ENCODE peak calls at places on chromosome 22, in four cellular contexts. K is adrenal gland, S is astrocyte, T is PC-3. B is an unnamed sample.
A peak's percentile ranks its signal among the peaks of the same experiment; 100 is the strongest.

GRCh38 chr22:29744902-29745301 is 21.9 kb downstream of the ZMAT5 start:
- DNase-seq in S (no peak), K (no peak), T (no peak), B (peak; percentile 15)

GRCh38 chr22:49104434-49104833 is 723.2 kb downstream of the BRD1 start:
- DNase-seq in T (no peak), K (no peak), S (no peak), B (no peak)

GRCh38 chr22:43004362-43005035 is 10.4 kb downstream of the PACSIN2 start:
- DNase-seq in S (peak; percentile 77), K (peak; percentile 38), T (no peak), B (no peak)

GRCh38 chr22:28019881-28020861 is 101.1 kb upstream of the PITPNB start:
- DNase-seq in S (peak; percentile 16), K (peak; percentile 80), T (peak; percentile 52), B (peak; percentile 64)

GRCh38 chr22:43466710-43467109 is 54.9 kb downstream of the MPPED1 start:
- DNase-seq in K (no peak), T (no peak), S (no peak), B (no peak)

GRCh38 chr22:46864314-46865051 is 102.0 kb downstream of the TBC1D22A start:
- DNase-seq in S (no peak), K (no peak), T (no peak), B (no peak)

GRCh38 chr22:48152154-48152775 is 1389.8 kb downstream of the TBC1D22A start:
- DNase-seq in K (no peak), S (no peak), T (no peak), B (no peak)

GRCh38 chr22:44042822-44043221 is 18.7 kb downstream of the PARVB start:
- DNase-seq in K (no peak), S (peak; percentile 51), T (no peak), B (no peak)

GRCh38 chr22:24580276-24580675 is 12.6 kb downstream of the LRRC75B start:
- DNase-seq in K (no peak), T (peak; percentile 14), S (peak; percentile 52), B (no peak)

GRCh38 chr22:43349636-43350035 is 6.5 kb upstream of the SCUBE1 start:
- DNase-seq in T (no peak), K (no peak), S (no peak), B (no peak)

GRCh38 chr22:42855726-42856125 is 1.3 kb downstream of the ARFGAP3 start:
- DNase-seq in S (no peak), T (no peak), K (no peak), B (no peak)

GRCh38 chr22:45083659-45084305 is 74.0 kb upstream of the PHF21B start:
- DNase-seq in S (peak; percentile 80), T (peak; percentile 76), K (no peak), B (no peak)

GRCh38 chr22:48331266-48331665 is 1496.4 kb downstream of the BRD1 start:
- DNase-seq in S (no peak), K (no peak), T (no peak), B (no peak)

GRCh38 chr22:47123006-47123826 is 360.8 kb downstream of the TBC1D22A start:
- DNase-seq in S (no peak), K (no peak), T (no peak), B (no peak)

GRCh38 chr22:25141994-25142620 is 57.6 kb upstream of the CRYBB3 start:
- DNase-seq in K (peak; percentile 72), T (no peak), S (no peak), B (no peak)

GRCh38 chr22:49553518-49554295 is 274.0 kb downstream of the BRD1 start:
- DNase-seq in K (no peak), T (peak; percentile 12), S (no peak), B (no peak)

GRCh38 chr22:17999851-18000250 is 24.5 kb downstream of the MICAL3 start:
- DNase-seq in K (no peak), S (no peak), T (peak; percentile 25), B (no peak)

GRCh38 chr22:17013396-17014100 is 5.5 kb upstream of the GAB4 start:
- DNase-seq in S (no peak), K (no peak), T (no peak), B (no peak)

GRCh38 chr22:41286639-41287091 is 678 bp upstream of the RANGAP1 start:
- DNase-seq in T (no peak), K (peak; percentile 61), S (no peak), B (peak; percentile 55)

GRCh38 chr22:42439821-42440674 is 7.8 kb upstream of the NFAM1 start:
- DNase-seq in S (peak; percentile 12), T (peak; percentile 17), K (peak; percentile 49), B (peak; percentile 9)

GRCh38 chr22:21949948-21950347 is 2.7 kb downstream of the PPM1F start:
- DNase-seq in T (no peak), K (no peak), S (no peak), B (no peak)

GRCh38 chr22:21759631-21760030 is 24.0 kb upstream of the YPEL1 start:
- DNase-seq in K (no peak), T (no peak), S (no peak), B (no peak)

GRCh38 chr22:29550005-29550404 is 3.6 kb downstream of the THOC5 start:
- DNase-seq in K (no peak), S (no peak), T (no peak), B (no peak)

GRCh38 chr22:35838849-35839646 is 121.4 kb downstream of the APOL5 start:
- DNase-seq in K (peak; percentile 50), S (peak; percentile 53), T (peak; percentile 54), B (peak; percentile 35)
- TF ChIP-seq CTCF in K (peak; percentile 41), S (peak; percentile 38), T (peak; percentile 56), B (peak; percentile 71)

GRCh38 chr22:37137131-37137530 is 12.6 kb downstream of the IL2RB start:
- DNase-seq in K (no peak), S (no peak), T (no peak), B (no peak)
- H3K27ac ChIP-seq in K (no peak overlapping the region), S (no peak overlapping the region), T (no peak overlapping the region), B (no peak overlapping the region)

GRCh38 chr22:26374645-26375044 is 54.4 kb upstream of the ASPHD2 start:
- DNase-seq in S (no peak), T (no peak), K (no peak), B (no peak)

GRCh38 chr22:26372890-26373289 is 56.2 kb upstream of the ASPHD2 start:
- DNase-seq in S (no peak), T (no peak), K (no peak), B (no peak)

GRCh38 chr22:26380072-26380471 is 49.0 kb upstream of the ASPHD2 start:
- DNase-seq in K (no peak), T (no peak), S (no peak), B (no peak)

DNA sequence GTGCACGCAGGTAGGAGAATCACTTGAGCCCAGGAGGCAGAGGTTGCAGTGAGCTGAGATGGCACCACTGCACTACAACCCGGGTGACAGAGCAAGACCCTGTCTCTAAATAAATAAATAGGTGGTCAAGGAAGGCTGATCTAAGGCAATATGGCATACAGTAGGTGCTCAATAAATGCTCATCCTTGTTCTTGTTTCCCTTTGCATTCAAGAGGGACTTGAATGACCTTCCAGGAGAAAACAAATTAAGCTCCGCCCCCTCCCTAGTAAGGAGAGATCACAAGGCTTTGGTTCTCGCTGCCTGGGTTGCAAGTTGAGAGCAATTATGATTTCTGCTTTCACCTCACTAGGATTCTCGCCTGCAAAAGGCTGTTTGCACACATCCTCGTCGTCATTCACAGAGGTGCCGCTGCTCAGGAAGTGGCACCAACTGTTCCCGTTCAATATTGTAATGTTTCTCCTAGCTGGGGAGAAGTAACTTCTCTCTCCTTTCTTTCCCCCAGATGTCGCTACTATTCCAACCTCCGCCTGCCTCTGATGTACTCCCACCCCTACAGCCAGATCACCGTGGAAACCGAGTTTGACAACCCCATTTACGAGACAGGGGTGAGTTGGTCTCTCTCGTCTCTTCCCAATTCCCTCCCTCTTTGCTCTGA is 51.8 kb upstream of the ASPHD2 start:
- DNase-seq in K (no peak), T (no peak), S (no peak), B (no peak)
- H3K27me3 ChIP-seq in K (peaks cover 18% of the 10 kb centered on the region), T (peaks cover 39% of the 10 kb centered on the region), S (peaks cover 61% of the 10 kb centered on the region), B (peaks cover 5% of the 10 kb centered on the region)

DNA sequence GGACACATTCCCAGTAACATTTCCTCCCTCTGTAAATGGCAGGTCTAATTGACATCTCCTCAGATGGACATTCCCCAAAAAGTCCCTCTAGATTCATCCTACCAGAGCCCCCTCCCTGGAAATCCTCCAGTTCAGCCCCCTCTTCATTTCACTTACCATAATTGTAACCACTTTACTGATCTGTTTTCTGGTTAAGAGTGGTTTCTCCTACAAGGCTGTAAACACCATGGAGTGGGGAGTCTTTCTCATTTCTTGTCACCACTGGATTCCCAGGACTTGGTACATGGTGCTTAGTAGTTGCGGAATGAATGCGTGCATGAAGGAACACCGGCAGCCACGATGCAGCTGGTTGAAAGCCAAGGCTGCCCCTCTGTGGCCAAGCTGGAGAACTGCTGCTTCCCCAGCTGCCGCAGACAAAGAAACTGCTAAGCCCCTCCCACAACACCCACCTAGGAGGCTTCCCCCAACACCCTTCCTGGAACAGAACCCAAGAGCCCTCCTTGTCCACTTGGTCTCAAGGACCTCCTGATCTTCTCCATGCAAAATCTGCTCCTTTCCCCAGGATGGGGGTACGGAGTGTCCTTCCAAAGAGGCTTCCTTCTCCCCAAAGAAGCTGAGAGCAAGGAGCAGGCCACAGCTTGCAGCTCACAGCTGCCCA is 18.6 kb upstream of the SCARF2 start:
- DNase-seq in S (peak; percentile 73), K (peak; percentile 82), T (peak; percentile 65), B (peak; percentile 64)
- TF ChIP-seq CTCF in S (peak; percentile 92), K (peak; percentile 83), T (peak; percentile 73), B (peak; percentile 97)

GRCh38 chr22:31662668-31663037 is 638 bp upstream of the PISD start:
- DNase-seq in S (no peak), T (no peak), K (no peak), B (no peak)
- H3K27ac ChIP-seq in S (peak overlapping the region; percentile 94), T (peak overlapping the region; percentile 85), K (peak overlapping the region; percentile 67), B (no peak overlapping the region)

GRCh38 chr22:22953796-22954195 is 66.2 kb downstream of the IGLL5 start:
- DNase-seq in T (no peak), K (no peak), S (no peak), B (no peak)
- H3K27me3 ChIP-seq in T (peaks cover 25% of the 10 kb centered on the region), K (peaks cover 6% of the 10 kb centered on the region), S (peaks cover 8% of the 10 kb centered on the region), B (peaks cover 59% of the 10 kb centered on the region)

GRCh38 chr22:39665229-39665628 is 94.7 kb downstream of the CACNA1I start:
- DNase-seq in T (no peak), K (no peak), S (no peak), B (no peak)

GRCh38 chr22:39666926-39667325 is 96.4 kb downstream of the CACNA1I start:
- DNase-seq in S (no peak), K (no peak), T (no peak), B (no peak)

GRCh38 chr22:39665661-39666431 is 95.3 kb downstream of the CACNA1I start:
- DNase-seq in T (no peak), K (no peak), S (no peak), B (no peak)

GRCh38 chr22:39664485-39665200 is 94.1 kb downstream of the CACNA1I start:
- DNase-seq in T (no peak), S (no peak), K (no peak), B (no peak)

GRCh38 chr22:39666495-39666894 is 95.9 kb downstream of the CACNA1I start:
- DNase-seq in S (no peak), T (no peak), K (no peak), B (no peak)
- TF ChIP-seq CTCF in S (no peak), T (no peak), K (no peak), B (no peak)

DNA sequence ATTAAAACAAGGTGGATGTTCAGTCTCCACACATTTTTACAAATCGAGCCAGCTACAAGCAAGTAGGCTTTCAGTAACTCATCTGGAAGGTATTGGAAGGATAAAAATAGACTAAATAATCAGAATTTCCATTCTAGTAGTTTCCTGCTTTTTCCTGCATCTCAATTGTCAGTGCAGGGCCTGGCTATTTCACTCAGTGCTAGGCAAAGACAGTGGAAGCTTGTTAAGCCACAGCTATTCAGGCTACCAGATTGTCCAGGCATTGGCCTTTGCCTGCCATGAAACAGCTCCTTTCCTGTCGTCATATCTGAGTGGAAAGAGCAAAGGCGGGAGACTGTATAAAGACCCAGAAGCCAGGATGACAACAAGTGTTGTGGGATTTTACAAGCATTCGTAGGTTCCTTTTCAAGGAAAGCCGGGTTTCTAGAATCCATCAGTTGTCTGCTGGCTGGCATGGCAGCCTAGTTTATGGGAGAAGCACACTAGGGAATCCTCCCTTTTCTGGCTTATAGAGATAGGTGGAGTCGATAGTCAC is 2.1 kb upstream of the TNRC6B start:
- DNase-seq in K (no peak), T (no peak), S (no peak), B (no peak)
- H3K27ac ChIP-seq in K (no peak overlapping the region), T (no peak overlapping the region), S (no peak overlapping the region), B (no peak overlapping the region)

B was measured in brain microvascular endothelial cell.